ENCODE peak calls at places on chromosomes 11 and 22, in seven cellular contexts. One of them, this sample, is unnamed.

GRCh38 chr11:46220313-46220712 is 57.1 kb upstream of the CREB3L1 start:
- DNase-seq in mesenchymal stem cell: no peak
- DNase-seq in mesendoderm: no peak
- DNase-seq in IMR-90: no peak
- DNase-seq in H9: no peak
- DNase-seq in neuronal stem cell: no peak
- DNase-seq in H1: no peak
- DNase-seq in this sample: no peak

GRCh38 chr22:24592846-24593809 is at the start of gene LRRC75B:
- DNase-seq in mesenchymal stem cell: peak; percentile 84
- DNase-seq in mesendoderm: peak; percentile 92
- DNase-seq in IMR-90: peak; percentile 85
- DNase-seq in H9: peak; percentile 89
- DNase-seq in neuronal stem cell: peak; percentile 77
- DNase-seq in H1: peak; percentile 46
- DNase-seq in this sample: peak; percentile 15

GRCh38 chr11:68686486-68686885 is 2.1 kb downstream of the GAL start:
- DNase-seq in mesenchymal stem cell: no peak
- DNase-seq in mesendoderm: no peak
- DNase-seq in IMR-90: no peak
- DNase-seq in H9: no peak
- DNase-seq in neuronal stem cell: no peak
- DNase-seq in H1: no peak
- DNase-seq in this sample: no peak

GRCh38 chr11:43917851-43918250 is 24.6 kb upstream of the C11orf96 start:
- DNase-seq in mesenchymal stem cell: peak; percentile 76
- DNase-seq in mesendoderm: no peak
- DNase-seq in IMR-90: peak; percentile 41
- DNase-seq in H9: no peak
- DNase-seq in neuronal stem cell: no peak
- DNase-seq in H1: no peak
- DNase-seq in this sample: no peak

GRCh38 chr11:44622190-44622650 is 56.8 kb downstream of the CD82 start:
- DNase-seq in mesenchymal stem cell: no peak
- DNase-seq in mesendoderm: no peak
- DNase-seq in IMR-90: no peak
- DNase-seq in H9: peak; percentile 18
- DNase-seq in neuronal stem cell: no peak
- DNase-seq in H1: no peak
- DNase-seq in this sample: no peak

GRCh38 chr11:28964811-28965210 is 856.6 kb downstream of the METTL15 start:
- DNase-seq in mesenchymal stem cell: no peak
- DNase-seq in mesendoderm: no peak
- DNase-seq in IMR-90: peak; percentile 66
- DNase-seq in H9: no peak
- DNase-seq in neuronal stem cell: no peak
- DNase-seq in H1: no peak
- DNase-seq in this sample: no peak

GRCh38 chr11:134844838-134845237 is 432.8 kb upstream of the B3GAT1 start:
- DNase-seq in mesenchymal stem cell: no peak
- DNase-seq in mesendoderm: no peak
- DNase-seq in IMR-90: no peak
- DNase-seq in H9: no peak
- DNase-seq in neuronal stem cell: no peak
- DNase-seq in H1: no peak
- DNase-seq in this sample: no peak

GRCh38 chr11:87036756-87037449 is 831 bp upstream of the TMEM135 start:
- DNase-seq in mesenchymal stem cell: peak; percentile 45
- DNase-seq in mesendoderm: no peak
- DNase-seq in IMR-90: no peak
- DNase-seq in H9: no peak
- DNase-seq in neuronal stem cell: peak; percentile 23
- DNase-seq in H1: peak; percentile 0
- DNase-seq in this sample: peak; percentile 29

GRCh38 chr22:23495614-23496444 is 84.3 kb downstream of the IGLL1 start:
- DNase-seq in mesenchymal stem cell: no peak
- DNase-seq in mesendoderm: no peak
- DNase-seq in IMR-90: no peak
- DNase-seq in H9: no peak
- DNase-seq in neuronal stem cell: no peak
- DNase-seq in H1: no peak
- DNase-seq in this sample: no peak

GRCh38 chr11:131744847-131745246 is 374.4 kb downstream of the NTM start:
- DNase-seq in mesenchymal stem cell: peak; percentile 89
- DNase-seq in mesendoderm: no peak
- DNase-seq in IMR-90: peak; percentile 97
- DNase-seq in H9: no peak
- DNase-seq in neuronal stem cell: no peak
- DNase-seq in H1: no peak
- DNase-seq in this sample: no peak

GRCh38 chr22:32200752-32201151 is 4.1 kb downstream of the RFPL2 start:
- DNase-seq in mesenchymal stem cell: no peak
- DNase-seq in mesendoderm: peak; percentile 35
- DNase-seq in IMR-90: no peak
- DNase-seq in H9: no peak
- DNase-seq in neuronal stem cell: no peak
- DNase-seq in H1: no peak
- DNase-seq in this sample: peak; percentile 21

GRCh38 chr11:1919428-1920127 is at the start of gene TNNT3:
- DNase-seq in mesenchymal stem cell: no peak
- DNase-seq in mesendoderm: no peak
- DNase-seq in IMR-90: no peak
- DNase-seq in H9: no peak
- DNase-seq in neuronal stem cell: no peak
- DNase-seq in H1: no peak
- DNase-seq in this sample: no peak

GRCh38 chr11:11521306-11522002 is 100.4 kb downstream of the GALNT18 start:
- DNase-seq in mesenchymal stem cell: no peak
- DNase-seq in mesendoderm: no peak
- DNase-seq in IMR-90: no peak
- DNase-seq in H9: no peak
- DNase-seq in neuronal stem cell: no peak
- DNase-seq in H1: no peak
- DNase-seq in this sample: no peak

GRCh38 chr11:84256618-84257017 is 970.5 kb upstream of the CCDC90B start:
- DNase-seq in mesenchymal stem cell: no peak
- DNase-seq in mesendoderm: no peak
- DNase-seq in IMR-90: no peak
- DNase-seq in H9: no peak
- DNase-seq in neuronal stem cell: no peak
- DNase-seq in H1: no peak
- DNase-seq in this sample: no peak

GRCh38 chr22:19143967-19144400 is 467 bp downstream of the ESS2 start:
- DNase-seq in mesenchymal stem cell: peak; percentile 45
- DNase-seq in mesendoderm: no peak
- DNase-seq in IMR-90: peak; percentile 18
- DNase-seq in H9: no peak
- DNase-seq in neuronal stem cell: no peak
- DNase-seq in H1: no peak
- DNase-seq in this sample: peak; percentile 7

GRCh38 chr11:3052567-3052966 is 4.7 kb downstream of the CARS1 start:
- DNase-seq in mesenchymal stem cell: no peak
- DNase-seq in mesendoderm: no peak
- DNase-seq in IMR-90: no peak
- DNase-seq in H9: no peak
- DNase-seq in neuronal stem cell: no peak
- DNase-seq in H1: no peak
- DNase-seq in this sample: peak; percentile 18

GRCh38 chr22:47376901-47377520 is 614.6 kb downstream of the TBC1D22A start:
- DNase-seq in mesenchymal stem cell: no peak
- DNase-seq in mesendoderm: no peak
- DNase-seq in IMR-90: no peak
- DNase-seq in H9: no peak
- DNase-seq in neuronal stem cell: no peak
- DNase-seq in H1: no peak
- DNase-seq in this sample: no peak

DNA sequence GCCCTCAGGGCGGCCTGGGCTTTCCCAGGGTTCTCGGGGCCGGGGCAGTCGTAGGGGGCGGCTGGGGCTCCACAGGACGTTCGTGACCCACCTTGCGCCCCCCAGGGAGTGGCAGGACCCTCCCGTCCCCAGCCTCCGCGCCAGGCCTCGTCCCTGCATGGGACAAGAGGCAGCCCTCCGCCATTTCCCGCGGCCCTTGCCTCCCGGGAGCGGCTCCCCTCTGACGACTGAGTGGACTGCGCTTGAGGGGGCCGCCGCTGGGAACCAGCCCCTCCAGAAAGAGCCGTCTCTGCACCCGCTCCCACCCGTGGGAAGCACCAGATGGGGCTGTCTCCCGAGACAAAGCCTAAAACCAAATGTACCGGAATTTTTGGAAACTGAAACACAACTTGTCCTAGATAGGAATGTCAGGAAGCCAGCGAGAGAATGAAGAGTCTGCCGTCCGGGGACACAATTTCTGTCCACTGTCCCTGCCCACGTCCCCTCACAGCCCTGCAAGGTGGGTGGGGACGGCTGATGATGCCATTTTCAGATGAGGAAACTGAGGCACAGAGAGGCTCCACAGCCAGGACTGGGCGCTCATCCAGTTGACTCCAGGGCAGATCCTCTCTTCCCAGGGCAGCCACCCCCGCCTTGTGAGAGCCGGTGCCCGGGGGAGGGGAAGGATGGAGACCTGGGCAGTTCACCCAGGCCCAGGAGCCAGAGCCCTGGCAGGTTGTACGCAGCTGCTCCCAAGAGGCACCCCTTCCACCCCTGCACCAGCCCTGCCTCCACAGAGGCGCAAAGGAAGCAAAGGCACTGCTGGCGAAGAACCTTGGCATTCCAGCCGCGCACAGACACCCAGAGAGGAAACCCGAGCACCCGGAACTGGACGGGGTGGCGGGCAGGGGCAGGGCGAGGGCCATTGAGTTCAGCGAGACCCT is 18.1 kb upstream of the PICK1 start:
- DNase-seq in mesenchymal stem cell: no peak
- DNase-seq in mesendoderm: no peak
- DNase-seq in IMR-90: no peak
- DNase-seq in H9: no peak
- DNase-seq in neuronal stem cell: no peak
- DNase-seq in H1: no peak
- DNase-seq in this sample: no peak
- H3K23ac ChIP-seq in mesenchymal stem cell: no peak overlapping the region
- H3K23ac ChIP-seq in mesendoderm: no peak overlapping the region
- H3K23ac ChIP-seq in IMR-90: no peak overlapping the region
- H3K23ac ChIP-seq in H9: no peak overlapping the region
- H3K23ac ChIP-seq in neuronal stem cell: peak overlapping the region; percentile 39
- H3K23ac ChIP-seq in H1: no peak overlapping the region
- H3K23ac ChIP-seq in this sample: no peak overlapping the region

DNA sequence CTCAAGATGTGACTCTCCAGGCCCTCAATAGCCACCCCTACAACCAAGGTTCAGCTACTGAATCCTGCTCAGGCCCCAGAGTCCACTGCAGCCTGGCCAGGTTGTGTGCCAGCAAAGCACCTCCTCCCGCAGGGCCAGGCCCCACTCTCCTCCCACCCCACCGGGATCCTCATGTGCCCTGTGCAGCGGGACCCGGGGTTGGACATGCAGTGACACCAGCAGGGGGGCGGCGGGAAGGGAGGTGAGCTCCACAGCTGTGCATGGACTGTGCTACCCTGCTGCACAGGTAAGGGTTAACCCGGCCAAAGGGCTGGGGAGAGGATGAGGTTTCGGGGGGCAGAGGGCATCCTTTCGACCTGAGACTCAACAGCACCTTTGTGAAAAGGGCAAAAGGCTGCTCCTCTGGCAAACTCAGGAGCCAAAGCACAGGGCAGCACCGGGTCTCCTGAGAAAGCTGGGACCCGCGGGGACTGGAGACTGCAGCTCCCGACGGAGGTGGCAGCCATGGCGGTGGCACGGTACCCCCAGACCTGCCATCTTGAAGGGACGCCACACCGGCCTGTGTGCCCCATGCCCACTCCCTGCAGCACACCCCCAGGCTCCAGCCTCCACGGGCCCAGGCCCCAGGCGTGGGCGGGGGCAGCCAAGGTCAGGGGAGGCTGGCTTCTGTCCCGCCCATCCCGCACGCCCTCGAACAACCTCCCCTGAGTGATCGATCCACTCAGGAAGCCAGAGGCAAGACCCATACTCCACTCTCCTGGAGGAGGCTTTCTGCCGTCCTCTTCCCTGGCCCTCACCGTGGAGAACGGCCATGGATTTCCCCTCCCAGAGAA is 10.6 kb downstream of the PLXNB2 start:
- DNase-seq in mesenchymal stem cell: no peak
- DNase-seq in mesendoderm: no peak
- DNase-seq in IMR-90: no peak
- DNase-seq in H9: no peak
- DNase-seq in neuronal stem cell: no peak
- DNase-seq in H1: no peak
- DNase-seq in this sample: no peak
- H3K4me2 ChIP-seq in mesenchymal stem cell: no peak overlapping the region
- H3K4me2 ChIP-seq in mesendoderm: no peak overlapping the region
- H3K4me2 ChIP-seq in IMR-90: no peak overlapping the region
- H3K4me2 ChIP-seq in H9: no peak overlapping the region
- H3K4me2 ChIP-seq in neuronal stem cell: no peak overlapping the region
- H3K4me2 ChIP-seq in H1: no peak overlapping the region
- H3K4me2 ChIP-seq in this sample: no peak overlapping the region

DNA sequence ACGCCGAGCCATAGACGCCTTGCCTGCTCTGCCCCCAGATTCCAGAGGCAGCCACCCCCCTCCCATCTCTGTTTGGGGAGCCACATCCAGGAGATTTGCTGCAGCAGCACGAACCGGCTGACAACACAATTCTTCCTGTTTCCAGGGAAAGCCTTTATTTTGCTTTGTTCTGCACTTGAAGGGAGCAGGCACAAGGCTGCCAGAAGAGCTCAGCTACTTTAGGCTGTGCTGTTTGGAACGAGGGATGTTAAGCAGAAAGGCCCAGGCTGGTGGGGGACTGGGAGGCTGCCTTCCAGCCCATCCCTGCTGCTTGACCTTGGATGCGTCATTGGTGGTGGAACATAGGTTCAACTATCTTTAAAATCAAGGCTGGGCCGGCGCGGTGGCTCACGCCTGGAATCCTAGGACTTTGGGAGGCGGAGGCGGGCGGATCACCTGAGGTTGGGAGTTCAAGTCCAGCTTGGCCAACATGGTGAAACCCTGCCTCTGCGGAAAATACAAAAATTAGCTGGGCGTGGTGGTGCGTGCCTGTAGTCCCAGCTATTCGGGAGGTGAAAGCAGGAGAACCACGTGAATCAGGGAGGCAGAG is 243.9 kb downstream of the MIAT start:
- DNase-seq in mesenchymal stem cell: no peak
- DNase-seq in mesendoderm: peak; percentile 27
- DNase-seq in IMR-90: no peak
- DNase-seq in H9: no peak
- DNase-seq in neuronal stem cell: no peak
- DNase-seq in H1: no peak
- DNase-seq in this sample: no peak
- H4K8ac ChIP-seq in mesenchymal stem cell: no peak overlapping the region
- H4K8ac ChIP-seq in mesendoderm: no peak overlapping the region
- H4K8ac ChIP-seq in IMR-90: no peak overlapping the region
- H4K8ac ChIP-seq in H9: no peak overlapping the region
- H4K8ac ChIP-seq in neuronal stem cell: no peak overlapping the region
- H4K8ac ChIP-seq in H1: no peak overlapping the region
- H4K8ac ChIP-seq in this sample: no peak overlapping the region

DNA sequence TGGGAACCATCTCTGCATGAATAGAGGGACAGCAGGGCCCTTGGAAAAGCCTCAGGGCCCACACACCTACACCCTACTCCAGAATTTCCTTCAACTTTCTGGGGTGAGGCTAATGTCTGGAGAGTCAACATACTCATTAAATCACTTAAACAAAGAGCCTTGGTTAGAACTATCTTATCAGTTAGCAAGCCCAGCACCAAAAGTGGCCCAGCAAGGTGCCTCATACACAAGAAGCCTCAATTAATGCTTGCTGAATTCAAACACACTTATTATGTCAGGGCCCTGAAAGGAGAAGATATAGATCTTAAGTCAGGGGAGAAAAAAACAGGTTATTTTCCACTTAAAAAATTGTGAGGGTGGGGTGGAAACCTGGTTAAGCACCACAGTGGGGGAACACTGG is 61.4 kb downstream of the C11orf58 start:
- DNase-seq in mesenchymal stem cell: no peak
- DNase-seq in mesendoderm: peak; percentile 69
- DNase-seq in IMR-90: no peak
- DNase-seq in H9: no peak
- DNase-seq in neuronal stem cell: no peak
- DNase-seq in H1: no peak
- DNase-seq in this sample: no peak
- H3K23ac ChIP-seq in mesenchymal stem cell: no peak overlapping the region
- H3K23ac ChIP-seq in mesendoderm: no peak overlapping the region
- H3K23ac ChIP-seq in IMR-90: no peak overlapping the region
- H3K23ac ChIP-seq in H9: no peak overlapping the region
- H3K23ac ChIP-seq in neuronal stem cell: no peak overlapping the region
- H3K23ac ChIP-seq in H1: no peak overlapping the region
- H3K23ac ChIP-seq in this sample: no peak overlapping the region

This sample was measured in trophoblast cell.